ENCODE peak calls at places on chromosomes 5 and 9, in six cellular contexts. Q is mesenchymal stem cell; F is T-helper 2 cell; U is stimulated activated naive B cell treated with anti-CD40 and anti-IgM and Interleukin-4, amounts not matched to agents 10 μg/mL and 1 μg/mL and 100 μg/mL, for 72 hours; Z is AG08395; I is Kasumi-1. J is an unnamed sample.

GRCh38 chr5:170278611-170279500 is 18.7 kb downstream of the LCP2 start:
- DNase-seq in Q (no peak), F (peak; percentile 68), U (peak; percentile 83), Z (no peak), I (peak; percentile 99), J (peak; percentile 79)

GRCh38 chr9:6194934-6195333 is 20.7 kb upstream of the IL33 start:
- DNase-seq in Q (no peak), F (no peak), U (no peak), Z (no peak), I (no peak), J (no peak)

GRCh38 chr5:15598294-15598902 is 98.4 kb downstream of the FBXL7 start:
- DNase-seq in Q (no peak), F (no peak), U (no peak), Z (no peak), I (peak; percentile 2), J (no peak)

GRCh38 chr5:159146839-159147238 is 47.1 kb upstream of the EBF1 start:
- DNase-seq in Q (no peak), F (no peak), U (no peak), Z (no peak), I (no peak), J (no peak)

GRCh38 chr5:161230222-161230621 is 316.3 kb downstream of the GABRB2 start:
- DNase-seq in Q (no peak), F (no peak), U (no peak), Z (no peak), I (no peak), J (no peak)

GRCh38 chr5:168481330-168481788 is 4.9 kb upstream of the RARS1 start:
- DNase-seq in Q (no peak), F (no peak), U (no peak), Z (no peak), I (no peak), J (no peak)

GRCh38 chr5:1724822-1725602 is 74.6 kb downstream of the MRPL36 start:
- DNase-seq in Q (peak; percentile 8), F (no peak), U (no peak), Z (peak; percentile 24), I (no peak), J (no peak)

GRCh38 chr5:151182501-151182900 is 24.9 kb upstream of the ANXA6 start:
- DNase-seq in Q (no peak), F (no peak), U (no peak), Z (no peak), I (no peak), J (no peak)

GRCh38 chr5:87770601-87771121 is 357.9 kb upstream of the CCNH start:
- DNase-seq in Q (no peak), F (no peak), U (no peak), Z (no peak), I (no peak), J (no peak)

GRCh38 chr9:98569491-98569890 is 139.2 kb downstream of the GABBR2 start:
- DNase-seq in Q (no peak), F (no peak), U (no peak), Z (no peak), I (no peak), J (no peak)

J was measured in activated CD4-positive, alpha-beta T cell treated with anti-CD3 and anti-CD28 coated beads, Interleukin-2, amount 50 U/mL, for 4 hours.